ENCODE peak calls at places on chromosomes 16 and 17, in seven cellular contexts. W is uterus; M is stomach; I is GM23338; U is AG04450; X is CD8-positive, alpha-beta T cell; C is neural progenitor cell. H is an unnamed sample.

GRCh38 chr17:7652659-7653343 is 2.1 kb downstream of the ATP1B2 start:
- DNase-seq in W (no peak), M (no peak), I (no peak), U (no peak), X (no peak), C (no peak), H (no peak)

GRCh38 chr17:27532269-27533067 is 76.2 kb downstream of the KSR1 start:
- DNase-seq in W (no peak), M (peak), I (peak), U (peak), X (no peak), C (no peak), H (peak)

GRCh38 chr17:16944334-16945140 is 27.4 kb downstream of the TNFRSF13B start:
- DNase-seq in W (no peak), M (peak), I (no peak), U (no peak), X (no peak), C (peak), H (no peak)

GRCh38 chr17:1379208-1379929 is 20.7 kb downstream of the YWHAE start:
- DNase-seq in W (no peak), M (no peak), I (no peak), U (no peak), X (no peak), C (no peak), H (no peak)

GRCh38 chr17:29596811-29597210 is 3.9 kb downstream of the ANKRD13B start:
- DNase-seq in W (no peak), M (no peak), I (peak), U (no peak), X (no peak), C (no peak), H (no peak)

GRCh38 chr17:56708220-56708567 is 114.7 kb downstream of the NOG start:
- DNase-seq in W (no peak), M (no peak), I (no peak), U (no peak), X (no peak), C (peak), H (no peak)

GRCh38 chr17:80647746-80648145 is 103.1 kb downstream of the RPTOR start:
- DNase-seq in W (no peak), M (no peak), I (no peak), U (peak), X (no peak), C (no peak), H (peak)

GRCh38 chr17:3474212-3474611 is 1.6 kb upstream of the ASPA start:
- DNase-seq in W (no peak), M (no peak), I (no peak), U (no peak), X (no peak), C (no peak), H (no peak)

GRCh38 chr16:57536306-57537193 is at the start of gene CCDC102A:
- DNase-seq in W (peak), M (peak), I (peak), U (no peak), X (no peak), C (peak), H (no peak)

GRCh38 chr17:82449883-82450356 is 632 bp downstream of the CYBC1 start:
- DNase-seq in W (no peak), M (no peak), I (no peak), U (no peak), X (no peak), C (no peak), H (no peak)

GRCh38 chr16:17101646-17102045 is 369.1 kb downstream of the XYLT1 start:
- DNase-seq in W (no peak), M (no peak), I (peak), U (no peak), X (no peak), C (peak), H (no peak)

GRCh38 chr16:87653234-87653633 is 50.9 kb downstream of the JPH3 start:
- DNase-seq in W (no peak), M (no peak), I (peak), U (no peak), X (no peak), C (no peak), H (no peak)

GRCh38 chr16:85587763-85588474 is 25.2 kb upstream of the GSE1 start:
- DNase-seq in W (no peak), M (no peak), I (no peak), U (no peak), X (no peak), C (peak), H (no peak)

GRCh38 chr17:13885953-13886889 is 183.1 kb upstream of the COX10 start:
- DNase-seq in W (no peak), M (no peak), I (no peak), U (peak), X (no peak), C (no peak), H (no peak)

GRCh38 chr17:58219007-58219788 is at the start of gene MKS1:
- DNase-seq in W (peak), M (peak), I (peak), U (peak), X (peak), C (peak), H (peak)
- TF ChIP-seq CTCF in W (peak), M (no peak), I (peak), U (peak), X (peak), C (peak), H (peak)

GRCh38 chr17:76531501-76532038 is 5.9 kb downstream of the CYGB start:
- DNase-seq in W (no peak), M (no peak), I (no peak), U (no peak), X (no peak), C (no peak), H (no peak)
- H3K27ac ChIP-seq in W (peak), M (peak), I (no peak), U (no peak), X (no peak), C (no peak), H (no peak)

GRCh38 chr17:12664894-12665262 is 812 bp upstream of the MYOCD start:
- DNase-seq in W (no peak), M (no peak), I (peak), U (no peak), X (no peak), C (peak), H (no peak)

GRCh38 chr17:12664252-12664651 is 1.4 kb upstream of the MYOCD start:
- DNase-seq in W (no peak), M (no peak), I (no peak), U (no peak), X (no peak), C (no peak), H (no peak)

GRCh38 chr17:12667299-12667958 is 1.7 kb downstream of the MYOCD start:
- DNase-seq in W (peak), M (no peak), I (peak), U (peak), X (no peak), C (peak), H (peak)

GRCh38 chr17:12666718-12667117 is 1.0 kb downstream of the MYOCD start:
- DNase-seq in W (no peak), M (no peak), I (no peak), U (no peak), X (no peak), C (no peak), H (no peak)

GRCh38 chr17:12665263-12666210 is at the start of gene MYOCD:
- DNase-seq in W (peak), M (peak), I (peak), U (peak), X (no peak), C (peak), H (peak)
- H3K4me3 ChIP-seq in W (peak), M (peak), I (peak), U (peak), X (no peak), C (peak), H (peak)

DNA sequence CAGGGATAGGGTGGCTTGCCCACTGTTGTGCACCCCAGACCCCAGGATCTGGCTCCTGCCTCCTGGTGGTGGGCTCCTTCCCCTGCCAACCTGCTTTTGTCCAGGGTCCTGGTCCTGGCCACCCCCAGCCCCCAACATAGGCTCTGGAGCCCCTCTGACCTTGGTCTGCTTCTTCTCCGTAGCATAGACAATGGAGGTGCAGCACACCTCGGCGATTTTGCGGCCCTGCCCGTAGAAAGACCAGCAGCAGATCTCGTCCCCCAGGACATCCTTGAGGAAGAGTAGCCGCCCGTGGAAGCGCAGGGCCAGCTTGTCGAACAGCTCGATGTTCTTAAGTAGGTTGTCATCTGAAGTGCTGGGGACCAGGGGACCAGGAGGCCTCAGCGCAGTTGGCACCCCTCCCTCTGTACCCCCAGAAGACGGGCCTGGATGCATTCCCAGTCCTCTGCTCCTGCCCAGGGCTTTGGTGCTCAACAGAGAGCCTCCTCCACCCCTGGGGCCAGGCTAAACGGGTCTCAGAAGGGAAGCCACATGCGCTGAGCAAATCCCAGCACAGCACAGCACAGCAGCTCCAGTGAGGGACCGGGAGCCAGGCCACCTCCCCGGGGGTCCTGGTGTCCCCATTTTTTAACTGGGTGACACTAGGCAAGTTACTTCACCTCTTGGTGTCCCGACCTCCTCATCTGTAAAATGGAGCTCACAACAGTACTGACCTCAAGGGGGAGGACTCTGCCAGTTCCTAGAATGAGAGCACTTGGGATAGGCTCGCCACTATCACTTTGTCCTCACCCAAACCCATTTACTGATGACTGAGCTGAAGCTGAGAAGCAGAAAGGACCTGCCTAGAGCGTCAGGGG is 10.8 kb downstream of the ASPHD1 start:
- DNase-seq in W (no peak), M (no peak), I (peak), U (no peak), X (no peak), C (no peak), H (no peak)
- TF ChIP-seq CTCF in W (no peak), M (no peak), I (peak), U (no peak), X (no peak), C (no peak), H (no peak)

GRCh38 chr17:63820963-63821561 is 6.2 kb upstream of the PSMC5 start:
- DNase-seq in W (no peak), M (no peak), I (no peak), U (no peak), X (no peak), C (no peak), H (no peak)
- H3K27ac ChIP-seq in W (no peak), M (no peak), I (no peak), U (no peak), X (no peak), C (no peak), H (no peak)

GRCh38 chr16:24102120-24102740 is 153.9 kb upstream of the CACNG3 start:
- DNase-seq in W (no peak), M (no peak), I (peak), U (no peak), X (no peak), C (no peak), H (no peak)
- H3K4me3 ChIP-seq in W (no peak), M (no peak), I (no peak), U (no peak), X (no peak), C (no peak), H (no peak)

H was measured in brain microvascular endothelial cell.